ENCODE peak calls at places on chromosomes 6 and 20, in five cellular contexts. C is brain microvascular endothelial cell; Z is GM23338; P is CD4-positive, alpha-beta memory T cell; U is SK-N-SH. Q is an unnamed sample.
A peak's percentile ranks its signal among the peaks of the same experiment; 100 is the strongest.

GRCh38 chr20:18831830-18832229 is 18.2 kb downstream of the SCP2D1 start:
- DNase-seq in Z (no peak), C (no peak), P (no peak), U (no peak), Q (peak; percentile 0)

GRCh38 chr20:64232794-64233193 is 22.8 kb upstream of the PCMTD2 start:
- DNase-seq in U (no peak), C (no peak), P (no peak), Z (no peak), Q (no peak)

GRCh38 chr6:2810092-2810671 is 31.5 kb downstream of the SERPINB1 start:
- DNase-seq in Z (no peak), P (no peak), U (no peak), C (no peak), Q (no peak)

GRCh38 chr6:132820629-132821381 is 6.4 kb downstream of the RPS12 start:
- DNase-seq in P (no peak), U (no peak), C (no peak), Z (peak; percentile 23), Q (peak; percentile 58)

GRCh38 chr6:33925869-33926268 is 122.1 kb upstream of the MLN start:
- DNase-seq in Z (no peak), P (no peak), C (no peak), U (no peak), Q (no peak)

GRCh38 chr6:102352552-102352951 is 959.0 kb downstream of the GRIK2 start:
- DNase-seq in C (no peak), P (no peak), Z (no peak), U (no peak), Q (no peak)

GRCh38 chr20:40008177-40008576 is 680.9 kb downstream of the MAFB start:
- DNase-seq in C (no peak), P (no peak), Z (no peak), U (no peak), Q (peak; percentile 67)

GRCh38 chr6:81802356-81802755 is 49.9 kb upstream of the TENT5A start:
- DNase-seq in Z (no peak), U (no peak), P (no peak), C (no peak), Q (no peak)

GRCh38 chr6:137155830-137156229 is 17.6 kb downstream of the IL22RA2 start:
- DNase-seq in U (no peak), P (peak; percentile 61), Z (no peak), C (peak; percentile 17), Q (peak; percentile 41)

GRCh38 chr6:139470971-139471370 is 96.5 kb upstream of the CITED2 start:
- DNase-seq in C (no peak), P (no peak), Z (no peak), U (no peak), Q (no peak)

GRCh38 chr20:46137816-46138215 is 19.7 kb downstream of the CD40 start:
- DNase-seq in P (no peak), C (no peak), U (no peak), Z (no peak), Q (no peak)

GRCh38 chr6:134714679-134715078 is 235.2 kb downstream of the ALDH8A1 start:
- DNase-seq in Z (no peak), C (no peak), P (no peak), U (no peak), Q (peak; percentile 41)

GRCh38 chr6:139627091-139627490 is 252.6 kb upstream of the CITED2 start:
- DNase-seq in U (no peak), Z (peak; percentile 71), C (no peak), P (no peak), Q (no peak)

GRCh38 chr20:64188682-64189529 is 24.7 kb downstream of the MYT1 start:
- DNase-seq in P (no peak), U (peak; percentile 49), Z (peak; percentile 96), C (peak; percentile 10), Q (no peak)

GRCh38 chr6:169807699-169808607 is 56.5 kb downstream of the ERMARD start:
- DNase-seq in P (no peak), C (no peak), U (no peak), Z (no peak), Q (no peak)

GRCh38 chr6:143337201-143337949 is 113.1 kb downstream of the ADAT2 start:
- DNase-seq in Z (peak; percentile 93), U (peak; percentile 48), P (peak; percentile 28), C (no peak), Q (peak; percentile 17)

GRCh38 chr6:138500045-138500665 is 861 bp upstream of the NHSL1 start:
- DNase-seq in P (no peak), U (no peak), Z (no peak), C (no peak), Q (no peak)

GRCh38 chr6:77322604-77323003 is 140.7 kb downstream of the HTR1B start:
- DNase-seq in P (no peak), Z (no peak), U (no peak), C (no peak), Q (no peak)

GRCh38 chr6:132405143-132405915 is 4.1 kb upstream of the MOXD1 start:
- DNase-seq in U (no peak), Z (no peak), P (no peak), C (no peak), Q (peak; percentile 16)

GRCh38 chr6:3640868-3641267 is 110.6 kb downstream of the PXDC1 start:
- DNase-seq in Z (no peak), P (no peak), U (no peak), C (no peak), Q (no peak)

GRCh38 chr6:149318581-149319286 is 1.2 kb downstream of the TAB2 start:
- DNase-seq in Z (peak; percentile 37), P (peak; percentile 50), U (peak; percentile 9), C (no peak), Q (no peak)
- H3K4me3 ChIP-seq in Z (peak overlapping the region; percentile 84), P (peak overlapping the region; percentile 91), U (peak overlapping the region; percentile 89), C (peak overlapping the region; percentile 68), Q (peak overlapping the region; percentile 82)

GRCh38 chr20:47360489-47361267 is 4.2 kb upstream of the ZMYND8 start:
- DNase-seq in U (peak; percentile 75), Z (peak; percentile 86), C (peak; percentile 93), P (no peak), Q (peak; percentile 95)
- H3K4me3 ChIP-seq in U (peak overlapping the region; percentile 3), Z (peak overlapping the region; percentile 24), C (peak overlapping the region; percentile 3), P (no peak overlapping the region), Q (no peak overlapping the region)

GRCh38 chr20:8187740-8188139 is 55.7 kb downstream of the PLCB1 start:
- DNase-seq in Z (no peak), U (no peak), C (peak; percentile 63), P (no peak), Q (no peak)

GRCh38 chr20:8183526-8183925 is 51.5 kb downstream of the PLCB1 start:
- DNase-seq in U (no peak), Z (no peak), P (no peak), C (peak; percentile 18), Q (no peak)
- H3K4me3 ChIP-seq in U (no peak overlapping the region), Z (no peak overlapping the region), P (no peak overlapping the region), C (no peak overlapping the region), Q (no peak overlapping the region)

GRCh38 chr6:35216412-35216732 is 2.6 kb downstream of the SCUBE3 start:
- DNase-seq in U (no peak), P (no peak), Z (no peak), C (no peak), Q (no peak)

GRCh38 chr6:35213824-35214756 is at the start of gene SCUBE3:
- DNase-seq in P (no peak), U (peak; percentile 92), Z (peak; percentile 86), C (peak; percentile 18), Q (no peak)

GRCh38 chr6:35214869-35215664 is 1.3 kb downstream of the SCUBE3 start:
- DNase-seq in P (no peak), U (peak; percentile 42), Z (peak; percentile 53), C (peak; percentile 18), Q (peak; percentile 41)

GRCh38 chr6:35216832-35217811 is 3.4 kb downstream of the SCUBE3 start:
- DNase-seq in U (no peak), C (no peak), Z (peak; percentile 44), P (no peak), Q (no peak)

GRCh38 chr6:35215665-35216411 is 2.1 kb downstream of the SCUBE3 start:
- DNase-seq in Z (no peak), P (no peak), C (no peak), U (no peak), Q (no peak)
- H3K4me3 ChIP-seq in Z (peak overlapping the region; percentile 76), P (no peak overlapping the region), C (peak overlapping the region; percentile 23), U (no peak overlapping the region), Q (no peak overlapping the region)

GRCh38 chr6:125991653-125992052 is 5.3 kb downstream of the TRMT11 start:
- DNase-seq in Z (no peak), C (no peak), P (no peak), U (no peak), Q (no peak)

GRCh38 chr6:125994659-125995488 is 8.5 kb downstream of the TRMT11 start:
- DNase-seq in Z (no peak), P (no peak), U (no peak), C (no peak), Q (peak; percentile 24)

GRCh38 chr6:125995972-125996580 is 9.7 kb downstream of the TRMT11 start:
- DNase-seq in C (peak; percentile 8), U (peak; percentile 57), P (peak; percentile 68), Z (peak; percentile 83), Q (peak; percentile 83)
- H3K4me3 ChIP-seq in C (no peak overlapping the region), U (no peak overlapping the region), P (no peak overlapping the region), Z (no peak overlapping the region), Q (no peak overlapping the region)

DNA sequence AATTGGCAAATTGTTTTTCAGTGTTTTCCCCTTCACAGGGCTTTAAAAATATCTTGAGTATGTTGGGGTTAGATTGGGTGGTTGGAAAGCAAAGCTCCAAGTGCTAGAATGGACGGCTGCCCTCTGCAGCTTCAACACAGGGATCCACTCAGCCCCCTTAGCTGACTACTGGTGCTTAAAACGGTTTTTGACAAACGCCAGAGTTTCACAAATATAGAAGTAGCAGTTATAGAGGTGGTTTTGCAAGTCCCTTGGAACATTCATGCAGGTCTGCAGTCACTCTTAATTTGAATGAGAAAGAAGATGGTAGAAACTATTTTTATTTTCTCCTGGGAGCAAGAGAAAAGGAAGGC is 175.9 kb downstream of the ARID1B start:
- DNase-seq in C (no peak), P (no peak), Z (no peak), U (peak; percentile 42), Q (no peak)
- H3K4me3 ChIP-seq in C (peak overlapping the region; percentile 33), P (no peak overlapping the region), Z (no peak overlapping the region), U (peak overlapping the region; percentile 35), Q (peak overlapping the region; percentile 29)

GRCh38 chr20:62622178-62622876 is 20.0 kb upstream of the SLCO4A1 start:
- DNase-seq in U (no peak), C (no peak), P (no peak), Z (no peak), Q (no peak)

GRCh38 chr20:62621251-62622110 is 20.8 kb upstream of the SLCO4A1 start:
- DNase-seq in C (no peak), U (no peak), Z (no peak), P (no peak), Q (no peak)

GRCh38 chr20:62624325-62624690 is 18.0 kb upstream of the SLCO4A1 start:
- DNase-seq in P (no peak), U (no peak), C (no peak), Z (peak; percentile 20), Q (no peak)

GRCh38 chr20:62623488-62624324 is 18.6 kb upstream of the SLCO4A1 start:
- DNase-seq in Z (peak; percentile 91), P (peak; percentile 59), U (peak; percentile 93), C (peak; percentile 68), Q (peak; percentile 93)

GRCh38 chr20:62622877-62623487 is 19.3 kb upstream of the SLCO4A1 start:
- DNase-seq in U (no peak), C (no peak), P (no peak), Z (no peak), Q (no peak)
- H3K4me3 ChIP-seq in U (no peak overlapping the region), C (no peak overlapping the region), P (no peak overlapping the region), Z (no peak overlapping the region), Q (no peak overlapping the region)

Q was measured in foreskin fibroblast.